ENCODE peak calls at places on chromosome 16, in eight cellular contexts. L is aorta; R is prostate gland; M is adrenal gland; O is GM12878; W is tibial nerve; E is sigmoid colon; H is CD8-positive, alpha-beta memory T cell. T is an unnamed sample.

GRCh38 chr16:12793120-12793889 is 10.4 kb downstream of the CPPED1 start:
- DNase-seq in L (no peak), R (no peak), M (no peak), O (no peak), W (no peak), E (no peak), H (no peak), T (no peak)

GRCh38 chr16:47780213-47780612 is 319.1 kb downstream of the PHKB start:
- DNase-seq in L (no peak), R (no peak), M (no peak), O (no peak), W (no peak), E (no peak), H (no peak), T (no peak)

GRCh38 chr16:854808-855410 is 54.4 kb upstream of the GNG13 start:
- DNase-seq in L (no peak), R (no peak), M (no peak), O (no peak), W (no peak), E (no peak), H (no peak), T (no peak)

GRCh38 chr16:17224859-17225258 is 245.9 kb downstream of the XYLT1 start:
- DNase-seq in L (no peak), R (peak; percentile 69), M (peak; percentile 88), O (no peak), W (peak; percentile 44), E (peak; percentile 89), H (no peak), T (peak; percentile 85)

GRCh38 chr16:73058616-73059409 is 10.9 kb upstream of the ZFHX3 start:
- DNase-seq in L (peak; percentile 87), R (no peak), M (peak; percentile 61), O (no peak), W (no peak), E (peak; percentile 69), H (no peak), T (no peak)

GRCh38 chr16:82580293-82580900 is 46.4 kb upstream of the CDH13 start:
- DNase-seq in L (no peak), R (peak; percentile 32), M (no peak), O (no peak), W (no peak), E (no peak), H (peak; percentile 3), T (no peak)

GRCh38 chr16:85570735-85571562 is 42.2 kb upstream of the GSE1 start:
- DNase-seq in L (no peak), R (no peak), M (no peak), O (peak; percentile 77), W (no peak), E (no peak), H (peak; percentile 40), T (no peak)

GRCh38 chr16:67441289-67441753 is 10.4 kb downstream of the HSD11B2 start:
- DNase-seq in L (no peak), R (peak; percentile 92), M (no peak), O (no peak), W (no peak), E (no peak), H (no peak), T (no peak)

GRCh38 chr16:12257926-12258561 is 281.5 kb downstream of the SNX29 start:
- DNase-seq in L (no peak), R (no peak), M (no peak), O (no peak), W (no peak), E (no peak), H (no peak), T (no peak)

GRCh38 chr16:7597677-7598076 is 265.0 kb downstream of the RBFOX1 start:
- DNase-seq in L (no peak), R (no peak), M (no peak), O (no peak), W (no peak), E (no peak), H (no peak), T (no peak)

GRCh38 chr16:7602424-7602935 is 269.8 kb downstream of the RBFOX1 start:
- DNase-seq in L (no peak), R (no peak), M (no peak), O (no peak), W (no peak), E (no peak), H (no peak), T (no peak)

GRCh38 chr16:7605812-7606211 is 273.2 kb downstream of the RBFOX1 start:
- DNase-seq in L (no peak), R (no peak), M (no peak), O (no peak), W (no peak), E (no peak), H (no peak), T (no peak)

GRCh38 chr16:7596285-7596684 is 263.6 kb downstream of the RBFOX1 start:
- DNase-seq in L (no peak), R (no peak), M (no peak), O (no peak), W (no peak), E (no peak), H (no peak), T (no peak)

DNA sequence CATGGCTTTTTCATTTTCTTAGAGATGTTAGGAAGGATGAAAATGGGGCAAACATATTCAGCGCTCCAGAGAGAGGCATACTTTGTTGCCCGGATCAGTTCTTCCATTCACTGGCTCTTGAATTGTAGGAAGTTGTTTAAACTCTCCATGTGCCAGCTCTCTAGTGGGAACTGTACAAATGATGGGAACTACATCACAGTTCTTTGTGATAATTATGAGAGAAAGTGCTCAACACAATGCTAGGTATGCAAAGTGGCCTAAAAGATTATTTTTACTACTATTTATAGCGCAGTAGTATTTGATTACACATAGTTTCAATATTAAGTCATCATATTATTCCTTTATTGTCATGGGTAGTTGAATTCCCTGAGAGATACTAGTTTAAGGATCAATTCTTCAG is 268.5 kb downstream of the RBFOX1 start:
- DNase-seq in L (no peak), R (no peak), M (no peak), O (no peak), W (no peak), E (no peak), H (no peak), T (no peak)
- H3K36me3 ChIP-seq in L (no peaks in the 10 kb centered on the region), R (no peaks in the 10 kb centered on the region), M (no peaks in the 10 kb centered on the region), O (no peaks in the 10 kb centered on the region), W (no peaks in the 10 kb centered on the region), E (no peaks in the 10 kb centered on the region), H (no peaks in the 10 kb centered on the region), T (no peaks in the 10 kb centered on the region)

GRCh38 chr16:52555572-52555971 is 8.6 kb upstream of the TOX3 start:
- DNase-seq in L (no peak), R (no peak), M (no peak), O (no peak), W (no peak), E (no peak), H (no peak), T (no peak)

GRCh38 chr16:52557236-52557635 is 10.3 kb upstream of the TOX3 start:
- DNase-seq in L (no peak), R (no peak), M (no peak), O (no peak), W (no peak), E (no peak), H (no peak), T (no peak)

GRCh38 chr16:52556083-52556482 is 9.1 kb upstream of the TOX3 start:
- DNase-seq in L (no peak), R (no peak), M (no peak), O (no peak), W (no peak), E (no peak), H (no peak), T (no peak)

GRCh38 chr16:52561910-52562741 is 15.2 kb upstream of the TOX3 start:
- DNase-seq in L (no peak), R (peak; percentile 42), M (no peak), O (no peak), W (no peak), E (no peak), H (no peak), T (no peak)

GRCh38 chr16:52558448-52558847 is 11.5 kb upstream of the TOX3 start:
- DNase-seq in L (no peak), R (no peak), M (no peak), O (no peak), W (no peak), E (no peak), H (no peak), T (no peak)
- H3K27ac ChIP-seq in L (no peak overlapping the region), R (no peak overlapping the region), M (no peak overlapping the region), O (no peak overlapping the region), W (no peak overlapping the region), E (no peak overlapping the region), H (no peak overlapping the region), T (no peak overlapping the region)

DNA sequence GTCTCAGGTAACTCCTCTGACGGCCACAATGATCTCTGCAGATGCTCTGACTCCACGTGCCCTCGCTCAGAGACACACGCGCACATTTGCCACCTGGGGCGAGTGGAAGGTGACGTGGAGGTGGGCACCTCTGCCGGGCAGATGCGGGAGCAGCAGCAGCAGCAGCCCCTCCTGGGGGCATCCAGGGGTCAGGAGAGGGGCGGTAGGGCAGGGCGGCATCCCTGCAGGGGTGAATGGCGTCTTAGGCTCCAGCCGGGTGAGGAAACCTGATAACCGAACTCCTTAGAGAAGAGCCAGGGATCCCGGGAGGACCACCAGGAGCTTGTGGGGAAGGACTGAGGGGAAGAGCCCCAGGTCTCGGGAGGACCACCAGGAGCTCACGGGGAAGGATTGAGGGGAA is 34.6 kb upstream of the CDH15 start:
- DNase-seq in L (peak; percentile 50), R (no peak), M (no peak), O (no peak), W (no peak), E (no peak), H (no peak), T (no peak)
- H3K4me1 ChIP-seq in L (no peaks in the 10 kb centered on the region), R (no peaks in the 10 kb centered on the region), M (no peaks in the 10 kb centered on the region), O (no peaks in the 10 kb centered on the region), W (no peaks in the 10 kb centered on the region), E (no peaks in the 10 kb centered on the region), H (no peaks in the 10 kb centered on the region), T (no peaks in the 10 kb centered on the region)

GRCh38 chr16:30663038-30663437 is 4.8 kb downstream of the FBRS start:
- DNase-seq in L (no peak), R (no peak), M (no peak), O (no peak), W (no peak), E (no peak), H (no peak), T (no peak)

GRCh38 chr16:30663820-30664528 is 5.7 kb downstream of the FBRS start:
- DNase-seq in L (no peak), R (no peak), M (peak; percentile 31), O (no peak), W (no peak), E (no peak), H (no peak), T (no peak)

GRCh38 chr16:30665830-30666190 is 7.6 kb downstream of the FBRS start:
- DNase-seq in L (no peak), R (no peak), M (no peak), O (no peak), W (no peak), E (no peak), H (no peak), T (no peak)

GRCh38 chr16:30665155-30665829 is 7.1 kb downstream of the FBRS start:
- DNase-seq in L (no peak), R (no peak), M (no peak), O (no peak), W (no peak), E (no peak), H (no peak), T (no peak)

DNA sequence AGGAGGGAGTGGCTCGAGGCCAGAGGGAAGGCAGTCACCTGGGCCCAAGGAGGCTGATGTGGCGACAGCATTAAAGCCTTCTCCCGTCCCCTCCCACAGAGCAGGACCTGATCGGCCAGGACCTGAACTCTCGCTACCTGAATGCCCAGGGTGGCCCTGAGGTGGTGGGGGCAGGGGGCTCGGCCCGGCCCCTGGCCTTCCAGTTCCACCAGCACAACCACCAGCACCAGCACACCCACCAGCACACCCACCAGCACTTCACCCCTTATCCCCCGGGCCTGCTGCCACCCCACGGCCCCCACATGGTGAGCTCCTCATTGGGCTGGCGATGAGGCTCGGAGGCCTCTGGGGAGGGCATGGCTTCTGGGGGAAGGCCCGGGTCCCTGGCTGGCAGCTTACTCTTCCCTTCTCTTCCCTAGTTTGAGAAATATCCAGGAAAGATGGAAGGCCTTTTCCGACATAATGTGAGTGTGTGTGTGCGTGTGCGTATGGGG is 6.4 kb downstream of the FBRS start:
- DNase-seq in L (no peak), R (no peak), M (no peak), O (no peak), W (no peak), E (no peak), H (no peak), T (no peak)
- H3K36me3 ChIP-seq in L (peaks cover 14% of the 10 kb centered on the region), R (peaks cover 45% of the 10 kb centered on the region), M (no peaks in the 10 kb centered on the region), O (peaks cover 28% of the 10 kb centered on the region), W (peaks cover 37% of the 10 kb centered on the region), E (peaks cover 86% of the 10 kb centered on the region), H (peaks cover 60% of the 10 kb centered on the region), T (peaks cover 78% of the 10 kb centered on the region)